ENCODE peak calls at places on chromosomes 11 and 22, in six cellular contexts. One of them, this sample, is unnamed.

GRCh38 chr11:20672575-20672974 is 3.2 kb downstream of the NELL1 start:
- DNase-seq in transverse colon: no peak
- DNase-seq in CD4-positive, alpha-beta memory T cell: no peak
- DNase-seq in tibial artery: no peak
- DNase-seq in tibial nerve: no peak
- DNase-seq in sigmoid colon: no peak
- DNase-seq in this sample: no peak

GRCh38 chr11:27305751-27306150 is 57.3 kb downstream of the CCDC34 start:
- DNase-seq in CD4-positive, alpha-beta memory T cell: no peak
- DNase-seq in tibial nerve: no peak
- DNase-seq in tibial artery: no peak
- DNase-seq in transverse colon: no peak
- DNase-seq in sigmoid colon: no peak
- DNase-seq in this sample: peak; percentile 64

GRCh38 chr11:35274909-35275807 is 136.2 kb downstream of the CD44 start:
- DNase-seq in tibial nerve: no peak
- DNase-seq in tibial artery: peak; percentile 64
- DNase-seq in CD4-positive, alpha-beta memory T cell: no peak
- DNase-seq in sigmoid colon: peak; percentile 70
- DNase-seq in transverse colon: peak; percentile 57
- DNase-seq in this sample: peak; percentile 87

GRCh38 chr22:24105018-24105360 is 76.3 kb upstream of the SUSD2 start:
- DNase-seq in CD4-positive, alpha-beta memory T cell: no peak
- DNase-seq in transverse colon: no peak
- DNase-seq in sigmoid colon: peak; percentile 79
- DNase-seq in tibial artery: peak; percentile 58
- DNase-seq in tibial nerve: no peak
- DNase-seq in this sample: peak; percentile 75

GRCh38 chr11:115660072-115660805 is 156.0 kb upstream of the CADM1 start:
- DNase-seq in CD4-positive, alpha-beta memory T cell: no peak
- DNase-seq in tibial nerve: no peak
- DNase-seq in sigmoid colon: no peak
- DNase-seq in transverse colon: no peak
- DNase-seq in tibial artery: no peak
- DNase-seq in this sample: no peak

GRCh38 chr11:119895981-119896380 is 167.0 kb upstream of the NECTIN1 start:
- DNase-seq in tibial artery: no peak
- DNase-seq in CD4-positive, alpha-beta memory T cell: no peak
- DNase-seq in transverse colon: no peak
- DNase-seq in sigmoid colon: no peak
- DNase-seq in tibial nerve: no peak
- DNase-seq in this sample: no peak

GRCh38 chr22:26536056-26536761 is 23.9 kb upstream of the TFIP11 start:
- DNase-seq in sigmoid colon: no peak
- DNase-seq in transverse colon: no peak
- DNase-seq in CD4-positive, alpha-beta memory T cell: no peak
- DNase-seq in tibial artery: no peak
- DNase-seq in tibial nerve: no peak
- DNase-seq in this sample: no peak

GRCh38 chr11:19587979-19588378 is 124.7 kb upstream of the NAV2 start:
- DNase-seq in transverse colon: no peak
- DNase-seq in tibial artery: no peak
- DNase-seq in sigmoid colon: no peak
- DNase-seq in tibial nerve: no peak
- DNase-seq in CD4-positive, alpha-beta memory T cell: no peak
- DNase-seq in this sample: no peak

GRCh38 chr11:5596611-5597201 is at the start of gene TRIM6:
- DNase-seq in tibial nerve: peak; percentile 27
- DNase-seq in sigmoid colon: peak; percentile 83
- DNase-seq in CD4-positive, alpha-beta memory T cell: no peak
- DNase-seq in transverse colon: peak; percentile 52
- DNase-seq in tibial artery: peak; percentile 46
- DNase-seq in this sample: no peak

GRCh38 chr11:2207212-2207611 is 35.6 kb upstream of the TH start:
- DNase-seq in CD4-positive, alpha-beta memory T cell: no peak
- DNase-seq in tibial artery: peak; percentile 10
- DNase-seq in transverse colon: no peak
- DNase-seq in tibial nerve: no peak
- DNase-seq in sigmoid colon: peak; percentile 13
- DNase-seq in this sample: no peak

GRCh38 chr11:35388054-35388453 is 31.3 kb downstream of the SLC1A2 start:
- DNase-seq in tibial nerve: no peak
- DNase-seq in tibial artery: no peak
- DNase-seq in CD4-positive, alpha-beta memory T cell: no peak
- DNase-seq in sigmoid colon: no peak
- DNase-seq in transverse colon: no peak
- DNase-seq in this sample: no peak

GRCh38 chr11:9664276-9665171 is 647 bp downstream of the SWAP70 start:
- DNase-seq in transverse colon: peak; percentile 61
- DNase-seq in CD4-positive, alpha-beta memory T cell: peak; percentile 15
- DNase-seq in sigmoid colon: peak; percentile 65
- DNase-seq in tibial nerve: peak; percentile 50
- DNase-seq in tibial artery: peak; percentile 41
- DNase-seq in this sample: no peak

GRCh38 chr22:45603631-45604030 is 68.0 kb upstream of the ATXN10 start:
- DNase-seq in transverse colon: no peak
- DNase-seq in tibial nerve: no peak
- DNase-seq in CD4-positive, alpha-beta memory T cell: no peak
- DNase-seq in tibial artery: no peak
- DNase-seq in sigmoid colon: peak; percentile 48
- DNase-seq in this sample: no peak

GRCh38 chr11:124556828-124557227 is 13.0 kb upstream of the OR8A1 start:
- DNase-seq in tibial artery: no peak
- DNase-seq in tibial nerve: no peak
- DNase-seq in sigmoid colon: no peak
- DNase-seq in CD4-positive, alpha-beta memory T cell: no peak
- DNase-seq in transverse colon: no peak
- DNase-seq in this sample: no peak

GRCh38 chr11:118056806-118057205 is 20.1 kb upstream of the TMPRSS4 start:
- DNase-seq in sigmoid colon: peak; percentile 44
- DNase-seq in tibial artery: peak; percentile 7
- DNase-seq in CD4-positive, alpha-beta memory T cell: no peak
- DNase-seq in transverse colon: peak; percentile 5
- DNase-seq in tibial nerve: no peak
- DNase-seq in this sample: no peak

GRCh38 chr11:13271060-13271693 is 6.4 kb upstream of the BMAL1 start:
- DNase-seq in sigmoid colon: no peak
- DNase-seq in CD4-positive, alpha-beta memory T cell: no peak
- DNase-seq in tibial artery: no peak
- DNase-seq in tibial nerve: no peak
- DNase-seq in transverse colon: peak; percentile 41
- DNase-seq in this sample: no peak

GRCh38 chr22:36350751-36351594 is 36.8 kb downstream of the MYH9 start:
- DNase-seq in transverse colon: no peak
- DNase-seq in tibial artery: no peak
- DNase-seq in sigmoid colon: no peak
- DNase-seq in CD4-positive, alpha-beta memory T cell: no peak
- DNase-seq in tibial nerve: no peak
- DNase-seq in this sample: peak; percentile 84

GRCh38 chr11:22730319-22730718 is 63.9 kb downstream of the GAS2 start:
- DNase-seq in sigmoid colon: no peak
- DNase-seq in tibial artery: no peak
- DNase-seq in transverse colon: no peak
- DNase-seq in tibial nerve: no peak
- DNase-seq in CD4-positive, alpha-beta memory T cell: no peak
- DNase-seq in this sample: no peak

GRCh38 chr22:24805790-24806662 is at the start of gene SGSM1:
- DNase-seq in CD4-positive, alpha-beta memory T cell: peak; percentile 80
- DNase-seq in sigmoid colon: peak; percentile 87
- DNase-seq in transverse colon: peak; percentile 86
- DNase-seq in tibial nerve: peak; percentile 43
- DNase-seq in tibial artery: peak; percentile 75
- DNase-seq in this sample: peak; percentile 91

GRCh38 chr22:31342389-31343125 is 3.6 kb downstream of the PATZ1 start:
- DNase-seq in tibial nerve: no peak
- DNase-seq in transverse colon: no peak
- DNase-seq in tibial artery: no peak
- DNase-seq in sigmoid colon: no peak
- DNase-seq in CD4-positive, alpha-beta memory T cell: no peak
- DNase-seq in this sample: no peak

GRCh38 chr11:121681536-121681935 is 228.8 kb upstream of the SORL1-AS1 start:
- DNase-seq in CD4-positive, alpha-beta memory T cell: no peak
- DNase-seq in tibial nerve: no peak
- DNase-seq in tibial artery: no peak
- DNase-seq in sigmoid colon: no peak
- DNase-seq in transverse colon: no peak
- DNase-seq in this sample: no peak

GRCh38 chr22:48860557-48860956 is 967.1 kb downstream of the BRD1 start:
- DNase-seq in transverse colon: no peak
- DNase-seq in tibial nerve: no peak
- DNase-seq in tibial artery: no peak
- DNase-seq in CD4-positive, alpha-beta memory T cell: no peak
- DNase-seq in sigmoid colon: peak; percentile 12
- DNase-seq in this sample: peak; percentile 4

GRCh38 chr11:27392715-27393114 is 29.7 kb upstream of the CCDC34 start:
- DNase-seq in tibial nerve: no peak
- DNase-seq in sigmoid colon: no peak
- DNase-seq in CD4-positive, alpha-beta memory T cell: no peak
- DNase-seq in transverse colon: no peak
- DNase-seq in tibial artery: no peak
- DNase-seq in this sample: no peak

GRCh38 chr11:114169321-114169749 is 109.8 kb downstream of the ZBTB16 start:
- DNase-seq in transverse colon: no peak
- DNase-seq in tibial artery: no peak
- DNase-seq in tibial nerve: peak; percentile 67
- DNase-seq in sigmoid colon: peak; percentile 91
- DNase-seq in CD4-positive, alpha-beta memory T cell: no peak
- DNase-seq in this sample: no peak

GRCh38 chr22:46933526-46933925 is 171.1 kb downstream of the TBC1D22A start:
- DNase-seq in transverse colon: no peak
- DNase-seq in CD4-positive, alpha-beta memory T cell: no peak
- DNase-seq in tibial artery: no peak
- DNase-seq in sigmoid colon: no peak
- DNase-seq in tibial nerve: no peak
- DNase-seq in this sample: no peak

GRCh38 chr22:23494593-23495266 is 85.4 kb downstream of the IGLL1 start:
- DNase-seq in transverse colon: no peak
- DNase-seq in tibial artery: no peak
- DNase-seq in tibial nerve: no peak
- DNase-seq in CD4-positive, alpha-beta memory T cell: no peak
- DNase-seq in sigmoid colon: no peak
- DNase-seq in this sample: no peak

DNA sequence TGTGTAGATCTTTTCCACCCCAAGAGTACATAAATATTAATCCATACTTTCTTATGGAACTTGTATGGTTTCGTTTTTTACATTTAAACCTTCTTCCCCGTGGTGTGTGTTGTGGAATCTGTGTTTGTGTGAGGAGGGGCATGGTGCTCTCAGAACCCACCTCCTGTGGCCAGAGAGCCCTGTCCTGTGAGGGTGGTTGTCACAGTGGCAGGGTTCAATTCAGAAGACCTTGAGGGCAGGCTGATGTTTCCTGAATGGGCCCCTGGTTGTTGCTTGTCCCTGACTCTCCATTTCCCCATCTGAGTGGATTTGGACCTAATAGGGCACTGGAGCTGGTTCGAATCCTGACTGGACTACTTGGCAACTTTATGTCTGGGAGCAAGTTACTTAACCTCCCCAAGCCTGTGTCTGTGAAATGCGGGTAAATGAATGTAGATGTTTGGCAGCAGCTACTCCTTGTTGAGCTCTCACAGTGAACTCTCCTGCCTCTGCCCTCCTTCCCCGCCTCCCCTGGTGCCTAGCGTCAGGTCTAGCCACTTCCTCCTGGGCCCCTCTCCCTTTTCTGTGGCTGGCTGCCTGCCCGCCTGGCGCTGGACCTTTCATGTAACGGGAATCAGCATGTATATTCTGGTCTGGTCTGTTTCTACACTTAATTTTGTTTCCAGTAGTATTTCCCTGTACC is 7.3 kb downstream of the NEAT1 start:
- DNase-seq in CD4-positive, alpha-beta memory T cell: peak; percentile 46
- DNase-seq in sigmoid colon: peak; percentile 89
- DNase-seq in tibial nerve: peak; percentile 57
- DNase-seq in transverse colon: peak; percentile 82
- DNase-seq in tibial artery: peak; percentile 69
- DNase-seq in this sample: no peak
- H3K4me1 ChIP-seq in CD4-positive, alpha-beta memory T cell: peaks cover 83% of the 10 kb centered on the region
- H3K4me1 ChIP-seq in sigmoid colon: peaks cover 87% of the 10 kb centered on the region
- H3K4me1 ChIP-seq in tibial nerve: peaks cover 79% of the 10 kb centered on the region
- H3K4me1 ChIP-seq in transverse colon: peaks cover 85% of the 10 kb centered on the region
- H3K4me1 ChIP-seq in tibial artery: peaks cover 42% of the 10 kb centered on the region
- H3K4me1 ChIP-seq in this sample: peaks cover 46% of the 10 kb centered on the region

GRCh38 chr22:50469377-50470305 is 5.2 kb downstream of the SBF1 start:
- DNase-seq in transverse colon: peak; percentile 95
- DNase-seq in tibial nerve: peak; percentile 13
- DNase-seq in sigmoid colon: peak; percentile 70
- DNase-seq in CD4-positive, alpha-beta memory T cell: peak; percentile 97
- DNase-seq in tibial artery: no peak
- DNase-seq in this sample: peak; percentile 62
- H3K4me1 ChIP-seq in transverse colon: peaks cover 53% of the 10 kb centered on the region
- H3K4me1 ChIP-seq in tibial nerve: peaks cover 56% of the 10 kb centered on the region
- H3K4me1 ChIP-seq in sigmoid colon: peaks cover 54% of the 10 kb centered on the region
- H3K4me1 ChIP-seq in CD4-positive, alpha-beta memory T cell: peaks cover 58% of the 10 kb centered on the region
- H3K4me1 ChIP-seq in tibial artery: peaks cover 39% of the 10 kb centered on the region
- H3K4me1 ChIP-seq in this sample: peaks cover 38% of the 10 kb centered on the region

GRCh38 chr11:12089473-12089872 is 20.9 kb upstream of the MICAL2 start:
- DNase-seq in transverse colon: no peak
- DNase-seq in CD4-positive, alpha-beta memory T cell: no peak
- DNase-seq in sigmoid colon: no peak
- DNase-seq in tibial nerve: no peak
- DNase-seq in tibial artery: peak; percentile 16
- DNase-seq in this sample: no peak

GRCh38 chr11:12090761-12091261 is 19.6 kb upstream of the MICAL2 start:
- DNase-seq in transverse colon: peak; percentile 89
- DNase-seq in tibial nerve: no peak
- DNase-seq in tibial artery: peak; percentile 11
- DNase-seq in CD4-positive, alpha-beta memory T cell: no peak
- DNase-seq in sigmoid colon: no peak
- DNase-seq in this sample: no peak

GRCh38 chr11:12089041-12089440 is 21.3 kb upstream of the MICAL2 start:
- DNase-seq in CD4-positive, alpha-beta memory T cell: no peak
- DNase-seq in transverse colon: no peak
- DNase-seq in tibial artery: no peak
- DNase-seq in tibial nerve: no peak
- DNase-seq in sigmoid colon: no peak
- DNase-seq in this sample: peak; percentile 59

GRCh38 chr11:12088531-12088930 is 21.9 kb upstream of the MICAL2 start:
- DNase-seq in tibial artery: no peak
- DNase-seq in CD4-positive, alpha-beta memory T cell: no peak
- DNase-seq in sigmoid colon: no peak
- DNase-seq in tibial nerve: no peak
- DNase-seq in transverse colon: no peak
- DNase-seq in this sample: peak; percentile 67

GRCh38 chr11:12090061-12090572 is 20.3 kb upstream of the MICAL2 start:
- DNase-seq in tibial artery: peak; percentile 18
- DNase-seq in tibial nerve: no peak
- DNase-seq in transverse colon: no peak
- DNase-seq in CD4-positive, alpha-beta memory T cell: no peak
- DNase-seq in sigmoid colon: no peak
- DNase-seq in this sample: peak; percentile 86
- H3K4me1 ChIP-seq in tibial artery: peaks cover 45% of the 10 kb centered on the region
- H3K4me1 ChIP-seq in tibial nerve: peaks cover 29% of the 10 kb centered on the region
- H3K4me1 ChIP-seq in transverse colon: peaks cover 96% of the 10 kb centered on the region
- H3K4me1 ChIP-seq in CD4-positive, alpha-beta memory T cell: peaks cover 60% of the 10 kb centered on the region
- H3K4me1 ChIP-seq in sigmoid colon: peaks cover 42% of the 10 kb centered on the region
- H3K4me1 ChIP-seq in this sample: peaks cover 24% of the 10 kb centered on the region

DNA sequence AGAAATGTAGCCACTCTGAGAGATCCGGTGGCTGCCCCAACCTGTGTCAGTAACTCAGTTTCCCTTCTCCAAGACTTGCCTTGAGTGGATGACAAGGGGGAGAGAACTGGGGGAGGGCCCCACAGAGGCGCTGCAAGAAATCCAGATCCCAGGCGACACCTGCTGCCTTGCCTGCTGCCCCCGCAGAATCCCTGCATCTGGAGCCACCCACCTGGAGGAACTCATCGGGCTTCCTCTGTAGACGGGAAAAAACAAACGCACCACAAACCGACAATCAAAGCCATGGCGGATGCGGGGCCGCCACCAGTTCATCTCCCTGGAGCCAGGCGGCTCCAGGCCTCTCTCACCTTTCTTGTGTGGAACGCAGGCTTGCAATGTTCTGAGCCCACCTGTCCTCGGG is 40.2 kb downstream of the MACROD1 start:
- DNase-seq in tibial nerve: no peak
- DNase-seq in transverse colon: no peak
- DNase-seq in tibial artery: no peak
- DNase-seq in sigmoid colon: no peak
- DNase-seq in CD4-positive, alpha-beta memory T cell: no peak
- DNase-seq in this sample: no peak
- H3K4me1 ChIP-seq in tibial nerve: peaks cover 4% of the 10 kb centered on the region
- H3K4me1 ChIP-seq in transverse colon: peaks cover 5% of the 10 kb centered on the region
- H3K4me1 ChIP-seq in tibial artery: no peaks in the 10 kb centered on the region
- H3K4me1 ChIP-seq in sigmoid colon: peaks cover 12% of the 10 kb centered on the region
- H3K4me1 ChIP-seq in CD4-positive, alpha-beta memory T cell: no peaks in the 10 kb centered on the region
- H3K4me1 ChIP-seq in this sample: peaks cover 3% of the 10 kb centered on the region

This sample was measured in ascending aorta.